ENCODE peak calls at places on chromosomes 5 and 9, in eight cellular contexts. K is psoas muscle; O is prostate gland; G is lung; C is GM23248; U is mesendoderm; L is aorta; V is effector memory CD4-positive, alpha-beta T cell. J is an unnamed sample. For H3K4me1, the result is how much of the 10 kb centered on the place peaks cover.

GRCh38 chr5:178213003-178213449 is 8.7 kb downstream of the HNRNPAB start:
- DNase-seq in K (no peak), O (no peak), G (no peak), C (no peak), U (no peak), L (no peak), V (no peak), J (no peak)

GRCh38 chr9:69412741-69413150 is 87.7 kb downstream of the ENTREP1 start:
- DNase-seq in K (peak), O (no peak), G (peak), C (peak), U (peak), L (peak), V (no peak), J (peak)

GRCh38 chr5:1763548-1763911 is 36.1 kb downstream of the MRPL36 start:
- DNase-seq in K (no peak), O (peak), G (no peak), C (peak), U (peak), L (peak), V (no peak), J (peak)

GRCh38 chr5:23208959-23209431 is 298.4 kb upstream of the PRDM9 start:
- DNase-seq in K (no peak), O (no peak), G (no peak), C (peak), U (peak), L (no peak), V (no peak), J (peak)

GRCh38 chr5:138177936-138178515 is 404 bp downstream of the BRD8 start:
- DNase-seq in K (no peak), O (peak), G (no peak), C (peak), U (peak), L (no peak), V (no peak), J (no peak)

GRCh38 chr5:90510438-90510837 is 18.9 kb downstream of the LYSMD3 start:
- DNase-seq in K (no peak), O (no peak), G (no peak), C (no peak), U (no peak), L (no peak), V (no peak), J (no peak)

GRCh38 chr5:174355208-174355612 is 309.7 kb downstream of the NSG2 start:
- DNase-seq in K (peak), O (no peak), G (no peak), C (peak), U (no peak), L (no peak), V (no peak), J (no peak)

GRCh38 chr5:79297661-79298060 is 61.7 kb downstream of the JMY start:
- DNase-seq in K (no peak), O (no peak), G (no peak), C (no peak), U (peak), L (no peak), V (no peak), J (no peak)

GRCh38 chr5:146510528-146510927 is 5.5 kb downstream of the GPR151 start:
- DNase-seq in K (no peak), O (no peak), G (no peak), C (peak), U (no peak), L (no peak), V (no peak), J (no peak)

GRCh38 chr5:7017004-7017770 is 304.0 kb downstream of the TENT4A start:
- DNase-seq in K (no peak), O (no peak), G (no peak), C (no peak), U (no peak), L (no peak), V (no peak), J (no peak)

GRCh38 chr5:170069512-170069911 is 36.2 kb upstream of the FOXI1 start:
- DNase-seq in K (no peak), O (no peak), G (no peak), C (no peak), U (no peak), L (no peak), V (no peak), J (no peak)

GRCh38 chr5:661891-662750 is 31.0 kb downstream of the TPPP start:
- DNase-seq in K (peak), O (no peak), G (no peak), C (no peak), U (no peak), L (no peak), V (no peak), J (no peak)

GRCh38 chr9:22228542-22228941 is 218.1 kb upstream of the DMRTA1 start:
- DNase-seq in K (no peak), O (no peak), G (no peak), C (peak), U (no peak), L (no peak), V (no peak), J (no peak)

GRCh38 chr9:129612815-129613519 is 7.9 kb downstream of the C9orf50 start:
- DNase-seq in K (no peak), O (no peak), G (no peak), C (no peak), U (no peak), L (no peak), V (no peak), J (no peak)

GRCh38 chr5:39757121-39757520 is 332.3 kb upstream of the DAB2 start:
- DNase-seq in K (no peak), O (no peak), G (no peak), C (peak), U (no peak), L (no peak), V (no peak), J (no peak)

GRCh38 chr9:69919461-69920061 is 98.9 kb downstream of the CFAP95 start:
- DNase-seq in K (no peak), O (no peak), G (no peak), C (peak), U (peak), L (no peak), V (no peak), J (peak)

GRCh38 chr5:42390115-42390514 is 33.1 kb upstream of the GHR start:
- DNase-seq in K (no peak), O (no peak), G (no peak), C (no peak), U (no peak), L (no peak), V (no peak), J (no peak)

GRCh38 chr9:131826966-131827525 is 87.2 kb upstream of the RAPGEF1 start:
- DNase-seq in K (no peak), O (no peak), G (no peak), C (no peak), U (no peak), L (no peak), V (no peak), J (no peak)

GRCh38 chr9:128642675-128643074 is 14.0 kb downstream of the DYNC2I2 start:
- DNase-seq in K (no peak), O (no peak), G (no peak), C (no peak), U (no peak), L (no peak), V (no peak), J (no peak)

GRCh38 chr5:168165977-168166376 is 125.5 kb upstream of the WWC1 start:
- DNase-seq in K (no peak), O (no peak), G (no peak), C (no peak), U (no peak), L (no peak), V (no peak), J (no peak)

GRCh38 chr9:81379655-81380054 is 309.7 kb downstream of the TLE1 start:
- DNase-seq in K (no peak), O (no peak), G (no peak), C (peak), U (no peak), L (no peak), V (no peak), J (no peak)

GRCh38 chr5:154860123-154860522 is 1.7 kb downstream of the CNOT8 start:
- DNase-seq in K (peak), O (no peak), G (peak), C (peak), U (peak), L (no peak), V (no peak), J (no peak)

GRCh38 chr5:38796000-38796738 is 49.6 kb upstream of the OSMR start:
- DNase-seq in K (peak), O (peak), G (no peak), C (peak), U (no peak), L (no peak), V (no peak), J (no peak)

GRCh38 chr5:62354028-62354874 is 48.2 kb downstream of the KIF2A start:
- DNase-seq in K (no peak), O (peak), G (no peak), C (peak), U (peak), L (no peak), V (no peak), J (no peak)

GRCh38 chr5:16585028-16585667 is 31.6 kb downstream of the RETREG1 start:
- DNase-seq in K (no peak), O (no peak), G (no peak), C (peak), U (peak), L (no peak), V (no peak), J (no peak)

GRCh38 chr9:70260007-70260443 is 1.2 kb downstream of the SMC5 start:
- DNase-seq in K (no peak), O (no peak), G (no peak), C (no peak), U (no peak), L (no peak), V (no peak), J (no peak)

DNA sequence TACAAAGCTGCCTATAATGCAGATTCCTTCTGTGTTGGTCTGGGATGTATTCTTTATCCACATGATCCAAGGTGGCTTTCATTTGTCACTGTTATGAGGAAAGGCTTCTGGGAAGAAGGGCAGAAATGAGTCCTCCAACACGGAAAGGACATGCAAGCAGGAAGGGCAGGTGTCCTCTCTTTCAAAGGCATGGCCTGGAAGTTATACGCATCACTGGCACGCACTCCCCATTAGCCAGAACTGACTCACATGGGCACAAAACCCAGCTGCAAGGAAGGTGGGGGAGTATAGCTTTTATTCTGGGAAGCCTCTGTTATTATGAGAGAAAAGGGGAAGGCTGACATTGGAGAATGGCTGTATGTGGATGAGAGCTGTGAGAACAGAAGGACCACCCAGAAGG is 141.3 kb upstream of the ZNF618 start:
- DNase-seq in K (no peak), O (no peak), G (peak), C (no peak), U (no peak), L (no peak), V (no peak), J (no peak)
- H3K4me1 ChIP-seq in K (under half), O (under half), G (under half), C (under half), U (under half), L (under half), V (under half), J (under half)

GRCh38 chr5:44242791-44243190 is 146.4 kb downstream of the FGF10 start:
- DNase-seq in K (no peak), O (no peak), G (no peak), C (no peak), U (no peak), L (no peak), V (no peak), J (no peak)

GRCh38 chr5:44246986-44247385 is 142.2 kb downstream of the FGF10 start:
- DNase-seq in K (no peak), O (no peak), G (no peak), C (peak), U (no peak), L (no peak), V (no peak), J (no peak)

DNA sequence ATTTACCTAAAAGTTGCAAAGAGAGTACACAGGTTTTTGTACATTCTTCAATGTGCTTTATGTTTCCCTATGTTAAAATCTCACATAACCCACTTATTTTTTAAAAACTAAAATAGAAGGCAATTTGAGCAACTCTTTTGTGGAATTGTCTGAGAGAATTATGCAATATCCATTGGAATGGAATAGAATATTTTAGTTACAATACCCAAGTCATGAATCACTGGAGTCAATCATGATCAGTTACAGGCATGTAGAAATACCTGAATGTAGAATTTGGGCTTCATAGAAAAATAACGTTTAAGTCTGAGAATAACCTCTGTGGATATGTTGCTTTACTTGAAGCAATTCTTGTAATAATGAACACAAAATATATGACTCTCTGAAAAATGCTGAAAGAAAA is 143.3 kb downstream of the FGF10 start:
- DNase-seq in K (no peak), O (no peak), G (no peak), C (peak), U (no peak), L (no peak), V (no peak), J (no peak)
- H3K4me1 ChIP-seq in K (under half), O (under half), G (under half), C (under half), U (under half), L (under half), V (under half), J (under half)

DNA sequence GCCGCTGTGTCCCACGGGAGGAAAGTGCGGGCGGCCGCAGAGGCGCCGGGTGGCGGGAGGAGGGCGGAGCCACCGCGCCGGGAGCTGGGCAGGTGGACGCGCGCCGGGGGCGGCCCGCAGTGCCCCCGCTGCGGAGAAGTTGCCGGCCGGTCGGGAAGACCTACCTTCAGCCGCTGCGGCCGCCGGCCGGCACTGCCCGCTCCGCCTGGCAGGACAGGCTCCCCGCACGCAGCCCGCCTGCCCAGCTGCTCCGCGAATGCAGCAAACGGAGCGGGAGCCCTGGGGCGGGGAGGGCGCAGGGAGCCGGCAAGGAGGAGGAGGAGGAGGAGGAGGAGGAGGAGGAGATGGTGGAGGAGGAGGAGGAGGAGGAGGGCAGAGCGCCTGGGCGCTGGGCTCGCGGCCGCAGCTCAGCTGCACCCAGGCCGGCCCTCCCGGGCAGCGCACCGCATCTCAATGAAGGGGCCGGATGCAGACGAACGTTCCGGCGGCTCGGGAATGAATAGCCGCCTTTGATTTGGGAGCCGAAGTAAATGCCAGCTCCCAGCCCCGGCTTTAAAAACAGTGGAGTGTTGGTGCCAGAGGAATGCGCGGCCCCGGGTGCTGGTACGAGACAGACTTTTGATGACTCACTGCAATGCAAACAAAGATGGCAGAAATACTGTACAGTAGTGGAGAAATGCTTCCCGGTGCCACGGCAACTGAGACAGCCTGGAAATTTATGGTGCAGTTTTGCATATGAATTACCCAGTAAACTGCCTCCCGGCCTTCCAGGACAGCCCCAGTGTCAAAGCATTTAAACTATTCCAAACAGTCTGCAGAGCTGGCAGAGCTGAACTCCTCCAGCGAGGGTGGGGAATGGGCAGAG is 43.3 kb downstream of the NACC2 start:
- DNase-seq in K (no peak), O (peak), G (peak), C (peak), U (peak), L (peak), V (no peak), J (peak)
- H3K4me1 ChIP-seq in K (under half), O (under half), G (under half), C (under half), U (under half), L (under half), V (under half), J (half or more)

GRCh38 chr9:35748858-35749514 is at the start of the genes GBA2 and RGP1:
- DNase-seq in K (peak), O (peak), G (peak), C (peak), U (peak), L (peak), V (peak), J (peak)
- H3K4me1 ChIP-seq in K (under half), O (under half), G (under half), C (under half), U (under half), L (under half), V (under half), J (under half)

DNA sequence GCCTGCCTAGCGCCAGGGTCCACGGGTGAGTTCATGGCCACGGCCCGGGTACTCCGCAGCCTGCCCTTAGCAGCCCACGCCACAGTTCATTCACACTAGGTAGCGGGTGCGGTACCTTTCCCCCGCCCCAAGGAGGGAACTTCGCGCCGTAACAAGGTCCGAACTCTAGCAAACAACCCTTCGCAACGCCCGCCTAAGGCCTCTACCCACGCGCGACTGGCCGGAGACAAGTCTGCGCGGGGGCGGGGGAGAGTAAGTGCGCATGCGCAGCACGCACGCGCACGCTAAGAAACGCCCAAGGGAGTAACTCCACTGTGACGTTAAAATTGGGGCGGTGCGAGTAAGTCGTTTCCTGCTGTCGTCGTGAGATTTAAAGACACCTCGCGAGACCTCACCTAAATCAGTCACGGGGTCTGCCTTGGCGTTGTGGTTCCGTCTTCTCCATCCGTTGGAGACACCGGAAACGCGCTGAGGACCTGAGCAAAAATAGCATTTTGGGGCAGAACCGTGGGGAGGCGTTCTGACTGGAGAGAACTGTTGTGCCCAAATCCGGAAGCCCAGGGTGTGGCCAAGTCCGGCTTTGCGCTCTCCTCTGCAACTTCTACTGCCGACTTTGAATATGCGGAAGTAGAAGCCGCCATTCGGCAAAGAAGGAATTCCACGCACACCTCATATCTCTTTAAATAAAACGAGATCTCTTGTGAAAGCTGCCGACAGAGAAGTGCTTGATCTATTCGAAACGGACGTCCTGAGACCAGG is at the start of gene RAPGEF6:
- DNase-seq in K (peak), O (peak), G (peak), C (peak), U (peak), L (peak), V (peak), J (peak)
- H3K4me1 ChIP-seq in K (under half), O (under half), G (under half), C (under half), U (under half), L (under half), V (under half), J (under half)

DNA sequence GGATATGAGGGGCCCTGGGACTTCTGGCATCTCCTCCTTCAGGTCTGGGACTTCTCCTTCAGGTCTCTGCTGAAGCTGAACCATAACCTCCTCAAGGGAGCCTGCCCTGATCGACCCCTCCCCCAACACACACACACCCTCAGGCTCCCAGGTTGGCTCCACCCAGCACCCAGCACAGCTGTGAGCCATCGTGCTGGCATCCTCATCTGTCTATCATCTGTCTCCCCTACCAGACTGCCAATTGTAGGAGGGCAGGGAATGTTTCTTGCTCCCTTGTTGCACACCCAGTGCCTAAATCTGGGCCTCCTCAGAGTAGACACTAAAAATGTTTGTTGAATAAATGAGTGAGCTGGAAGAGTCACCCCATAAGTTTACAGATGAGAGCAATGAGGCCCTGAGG is 71.4 kb downstream of the LRSAM1 start:
- DNase-seq in K (no peak), O (no peak), G (no peak), C (peak), U (no peak), L (no peak), V (no peak), J (no peak)
- H3K4me1 ChIP-seq in K (under half), O (under half), G (under half), C (half or more), U (under half), L (under half), V (under half), J (under half)

J was measured in NT2/D1.